ENCODE peak calls at places on chromosome 2, in seven cellular contexts. D, P, M, F, E, N and H are unnamed samples.

GRCh38 chr2:72236445-72237067 is 88.9 kb upstream of the CYP26B1 start:
- DNase-seq in P (no peak), E (no peak), M (no peak), F (no peak), N (no peak), D (no peak), H (no peak)

GRCh38 chr2:9971105-9971818 is 19.8 kb downstream of the GRHL1 start:
- DNase-seq in M (no peak), E (no peak), P (no peak), D (no peak), F (no peak), N (no peak), H (no peak)

GRCh38 chr2:23600336-23600735 is 215.4 kb downstream of the KLHL29 start:
- DNase-seq in E (no peak), P (no peak), D (no peak), N (no peak), F (no peak), M (no peak), H (no peak)

GRCh38 chr2:98875081-98875728 is 60.8 kb downstream of the CRACDL start:
- DNase-seq in N (no peak), M (no peak), F (no peak), E (no peak), P (no peak), D (no peak), H (no peak)

GRCh38 chr2:233414777-233415570 is 60.7 kb downstream of the DGKD start:
- DNase-seq in P (no peak), N (no peak), F (no peak), D (no peak), E (no peak), M (no peak), H (peak; percentile 34)

GRCh38 chr2:69013837-69014796 is 1.1 kb downstream of the ANTXR1 start:
- DNase-seq in F (no peak), M (no peak), D (no peak), P (no peak), N (no peak), E (no peak), H (no peak)

GRCh38 chr2:201909348-201909747 is 103.0 kb downstream of the CDK15 start:
- DNase-seq in M (no peak), P (no peak), N (no peak), E (no peak), F (peak; percentile 5), D (no peak), H (no peak)

GRCh38 chr2:234436482-234436837 is 60.4 kb downstream of the ARL4C start:
- DNase-seq in E (no peak), F (no peak), P (no peak), N (no peak), D (no peak), M (no peak), H (no peak)

GRCh38 chr2:125227843-125228392 is 1202.8 kb downstream of the CNTNAP5 start:
- DNase-seq in N (no peak), P (no peak), M (no peak), D (no peak), F (no peak), E (no peak), H (no peak)

GRCh38 chr2:60485055-60485454 is 68.4 kb downstream of the BCL11A start:
- DNase-seq in M (no peak), D (no peak), N (no peak), P (no peak), F (no peak), E (no peak), H (no peak)

GRCh38 chr2:47070920-47071824 is 83.9 kb downstream of the STPG4 start:
- DNase-seq in N (peak; percentile 25), D (no peak), M (no peak), E (no peak), F (no peak), P (peak; percentile 71), H (peak; percentile 59)

GRCh38 chr2:160458718-160459453 is 34.7 kb downstream of the RBMS1 start:
- DNase-seq in E (no peak), P (no peak), N (no peak), M (no peak), F (no peak), D (no peak), H (no peak)

GRCh38 chr2:160463245-160463644 is 30.4 kb downstream of the RBMS1 start:
- DNase-seq in N (no peak), P (no peak), F (no peak), E (no peak), D (no peak), M (no peak), H (no peak)

GRCh38 chr2:160457588-160457987 is 36.0 kb downstream of the RBMS1 start:
- DNase-seq in D (no peak), M (no peak), E (no peak), P (no peak), F (no peak), N (no peak), H (no peak)

GRCh38 chr2:160459543-160460332 is 33.9 kb downstream of the RBMS1 start:
- DNase-seq in D (no peak), N (no peak), E (no peak), P (no peak), F (no peak), M (no peak), H (no peak)

DNA sequence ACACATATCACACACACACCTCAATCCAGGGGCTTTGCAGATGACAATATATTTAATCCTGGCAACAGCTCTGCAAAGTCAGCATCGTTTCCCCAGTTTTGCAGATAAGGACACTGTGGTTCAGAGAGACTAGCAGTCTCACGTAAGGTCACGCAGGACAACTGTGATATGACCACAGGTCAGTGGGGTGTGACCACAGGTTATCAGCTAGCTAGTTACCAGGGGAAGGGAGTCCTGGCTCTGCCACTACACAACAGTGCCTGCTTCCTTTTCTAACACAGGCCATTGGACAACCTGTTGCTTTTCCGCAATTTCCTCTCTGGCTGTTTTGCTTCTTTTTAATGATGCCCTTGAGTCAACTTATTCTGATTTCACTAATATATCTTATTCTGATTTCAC is 33.3 kb downstream of the RBMS1 start:
- DNase-seq in F (no peak), P (no peak), D (no peak), M (no peak), N (no peak), E (no peak), H (no peak)
- H3K27ac ChIP-seq in F (no peak overlapping the region), P (no peak overlapping the region), D (no peak overlapping the region), M (no peak overlapping the region), N (no peak overlapping the region), E (peak overlapping the region; percentile 26), H (no peak overlapping the region)

GRCh38 chr2:36178384-36178783 is 177.2 kb upstream of the CRIM1 start:
- DNase-seq in E (no peak), N (no peak), D (no peak), M (no peak), F (no peak), P (no peak), H (no peak)

GRCh38 chr2:36173760-36174362 is 181.7 kb upstream of the CRIM1 start:
- DNase-seq in E (no peak), P (no peak), M (no peak), D (no peak), F (no peak), N (no peak), H (no peak)

GRCh38 chr2:36172828-36173227 is 182.8 kb upstream of the CRIM1 start:
- DNase-seq in P (no peak), N (no peak), D (no peak), F (no peak), M (no peak), E (no peak), H (no peak)

GRCh38 chr2:36174920-36175319 is 180.7 kb upstream of the CRIM1 start:
- DNase-seq in E (no peak), F (no peak), P (no peak), M (no peak), D (no peak), N (no peak), H (no peak)

GRCh38 chr2:36177282-36177681 is 178.3 kb upstream of the CRIM1 start:
- DNase-seq in D (no peak), E (no peak), N (no peak), M (no peak), P (no peak), F (no peak), H (no peak)
- H3K4me1 ChIP-seq in D (no peaks in the 10 kb centered on the region), E (no peaks in the 10 kb centered on the region), N (no peaks in the 10 kb centered on the region), M (no peaks in the 10 kb centered on the region), P (no peaks in the 10 kb centered on the region), F (no peaks in the 10 kb centered on the region), H (no peaks in the 10 kb centered on the region)

DNA sequence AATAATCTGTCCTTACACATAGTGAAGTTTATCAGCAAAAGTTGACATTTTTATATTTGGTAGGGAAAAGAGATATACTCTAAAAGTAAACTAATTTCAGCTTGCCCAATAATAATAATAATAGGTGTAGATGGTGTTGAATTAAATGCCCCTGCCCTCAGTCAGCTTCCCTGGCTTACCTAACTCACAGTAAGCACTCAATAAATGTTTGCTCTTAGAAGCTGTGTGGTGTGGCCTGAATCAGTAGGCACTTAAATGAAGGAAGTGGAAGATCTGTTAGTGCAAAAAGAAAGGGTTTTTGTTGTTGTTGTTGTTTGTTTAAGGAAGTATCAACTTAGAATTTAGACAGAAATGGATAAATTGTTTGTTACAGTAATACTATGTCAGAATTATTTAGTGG is 36.2 kb downstream of the EML4 start:
- DNase-seq in P (no peak), M (no peak), D (no peak), F (no peak), E (no peak), N (no peak), H (no peak)
- H3K27ac ChIP-seq in P (no peak overlapping the region), M (no peak overlapping the region), D (no peak overlapping the region), F (no peak overlapping the region), E (no peak overlapping the region), N (no peak overlapping the region), H (no peak overlapping the region)

DNA sequence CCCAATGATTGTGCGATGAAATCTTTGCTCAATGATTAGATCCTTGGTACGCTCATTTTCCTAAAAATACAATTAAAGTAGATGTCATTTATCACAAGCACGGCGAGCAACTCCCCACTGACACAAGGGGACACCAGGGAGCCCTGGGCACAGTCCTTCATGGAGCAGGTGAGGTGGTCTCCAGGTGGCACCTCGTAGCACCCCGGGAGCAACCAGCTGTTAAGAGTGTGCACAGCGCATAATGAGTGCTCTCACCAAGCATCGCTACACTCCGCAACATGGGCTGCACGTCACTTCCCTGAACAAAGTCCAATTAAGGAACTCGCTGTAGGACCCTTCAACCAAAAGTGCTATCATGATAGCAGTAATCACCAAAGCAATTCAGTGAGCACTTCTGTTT is 59.8 kb downstream of the ANO7 start:
- DNase-seq in P (no peak), M (no peak), F (no peak), D (no peak), E (no peak), N (no peak), H (no peak)
- H3K4me1 ChIP-seq in P (no peaks in the 10 kb centered on the region), M (no peaks in the 10 kb centered on the region), F (no peaks in the 10 kb centered on the region), D (no peaks in the 10 kb centered on the region), E (no peaks in the 10 kb centered on the region), N (no peaks in the 10 kb centered on the region), H (no peaks in the 10 kb centered on the region)